ENCODE peak calls at places on chromosome 13, in four cellular contexts. R is neural progenitor cell, V is PC-3, A is fibroblast of lung. B is an unnamed sample. For H3K36me3, the result is how much of the 10 kb centered on the place peaks cover.

GRCh38 chr13:93951153-93951552 is 528.3 kb downstream of the DCT start:
- DNase-seq in R (no peak), A (no peak), V (peak), B (no peak)

GRCh38 chr13:40666905-40667621 is 622 bp upstream of the FOXO1 start:
- DNase-seq in A (no peak), V (peak), R (peak), B (peak)

GRCh38 chr13:43026262-43026661 is 2.9 kb downstream of the DNAJC15 start:
- DNase-seq in V (no peak), R (no peak), A (no peak), B (no peak)

GRCh38 chr13:91133941-91134772 is 213.3 kb upstream of the MIR17HG start:
- DNase-seq in R (peak), V (peak), A (peak), B (peak)

GRCh38 chr13:45718063-45718462 is 15.9 kb downstream of the CBY2 start:
- DNase-seq in A (peak), R (peak), V (peak), B (no peak)

GRCh38 chr13:28473044-28473443 is 21.9 kb downstream of the FLT1 start:
- DNase-seq in A (no peak), V (peak), R (no peak), B (no peak)

GRCh38 chr13:41137951-41138350 is 5.3 kb upstream of the KBTBD6 start:
- DNase-seq in R (no peak), V (peak), A (peak), B (no peak)

GRCh38 chr13:34993470-34993869 is 51.4 kb downstream of the NBEA start:
- DNase-seq in V (peak), R (no peak), A (peak), B (no peak)

GRCh38 chr13:112105244-112105681 is 38.3 kb downstream of the SOX1 start:
- DNase-seq in V (no peak), A (no peak), R (peak), B (no peak)

GRCh38 chr13:59236979-59237378 is 926.7 kb downstream of the DIAPH3 start:
- DNase-seq in A (no peak), V (no peak), R (no peak), B (no peak)

GRCh38 chr13:27797228-27797624 is 4.9 kb downstream of the GSX1 start:
- DNase-seq in V (peak), R (peak), A (peak), B (no peak)

GRCh38 chr13:20049558-20050473 is 91.3 kb downstream of the ZMYM2 start:
- DNase-seq in A (no peak), R (no peak), V (no peak), B (no peak)

GRCh38 chr13:50017819-50018218 is 2.6 kb downstream of the KCNRG start:
- DNase-seq in R (no peak), V (no peak), A (no peak), B (no peak)

GRCh38 chr13:26600345-26600761 is 42.9 kb downstream of the WASF3 start:
- DNase-seq in V (no peak), A (peak), R (no peak), B (no peak)

GRCh38 chr13:36428083-36428482 is 4.2 kb upstream of the CCNA1 start:
- DNase-seq in V (peak), R (no peak), A (peak), B (no peak)

GRCh38 chr13:65378943-65379519 is 1851.1 kb downstream of the PCDH9 start:
- DNase-seq in R (peak), V (peak), A (peak), B (no peak)

GRCh38 chr13:42970824-42971669 is 21.0 kb downstream of the EPSTI1 start:
- DNase-seq in R (peak), A (peak), V (peak), B (peak)

GRCh38 chr13:43728411-43728810 is 58.4 kb downstream of the ENOX1 start:
- DNase-seq in V (no peak), A (no peak), R (no peak), B (no peak)

GRCh38 chr13:52851153-52851962 is 2.9 kb upstream of the PCDH8 start:
- DNase-seq in A (peak), V (no peak), R (peak), B (no peak)

GRCh38 chr13:27923794-27924528 is 4.2 kb downstream of the PDX1 start:
- DNase-seq in A (no peak), V (no peak), R (peak), B (no peak)

GRCh38 chr13:34926513-34926912 is 15.6 kb upstream of the NBEA start:
- DNase-seq in A (peak), V (peak), R (peak), B (no peak)

GRCh38 chr13:29453657-29454056 is 141.8 kb downstream of the SLC7A1 start:
- DNase-seq in V (no peak), A (no peak), R (no peak), B (no peak)

GRCh38 chr13:38686635-38687245 is at the start of gene FREM2:
- DNase-seq in V (peak), R (peak), A (peak), B (no peak)

GRCh38 chr13:49855930-49856329 is 63.4 kb upstream of the KPNA3 start:
- DNase-seq in V (peak), R (no peak), A (no peak), B (no peak)

GRCh38 chr13:75360170-75360569 is 121.8 kb downstream of the TBC1D4 start:
- DNase-seq in A (no peak), R (no peak), V (no peak), B (no peak)

GRCh38 chr13:92044351-92044750 is 645.9 kb downstream of the GPC5 start:
- DNase-seq in V (no peak), A (no peak), R (no peak), B (no peak)

GRCh38 chr13:74641586-74641985 is 507.4 kb upstream of the KLF12 start:
- DNase-seq in A (peak), V (peak), R (no peak), B (no peak)

GRCh38 chr13:111436446-111436845 is 116.0 kb downstream of the TEX29 start:
- DNase-seq in R (no peak), A (no peak), V (no peak), B (no peak)

GRCh38 chr13:27619093-27619705 is 1.1 kb downstream of the LNX2 start:
- DNase-seq in V (peak), A (peak), R (no peak), B (no peak)

GRCh38 chr13:94660695-94661324 is 51.5 kb downstream of the SOX21 start:
- DNase-seq in V (peak), A (peak), R (peak), B (no peak)

GRCh38 chr13:72523049-72523448 is 204.4 kb downstream of the MZT1 start:
- DNase-seq in R (no peak), V (no peak), A (no peak), B (no peak)

GRCh38 chr13:30191491-30192100 is 115.8 kb downstream of the KATNAL1 start:
- DNase-seq in A (peak), V (peak), R (no peak), B (no peak)

GRCh38 chr13:35455022-35455421 is 21.5 kb downstream of the MAB21L1 start:
- DNase-seq in A (no peak), V (no peak), R (no peak), B (no peak)

GRCh38 chr13:46577656-46578589 is 25.0 kb downstream of the LRCH1 start:
- DNase-seq in V (no peak), A (peak), R (no peak), B (no peak)

GRCh38 chr13:47678201-47678963 is 322.7 kb downstream of the SUCLA2 start:
- DNase-seq in V (no peak), A (peak), R (peak), B (no peak)

GRCh38 chr13:31781064-31781463 is 41.7 kb downstream of the RXFP2 start:
- DNase-seq in V (no peak), A (peak), R (no peak), B (no peak)

GRCh38 chr13:20964904-20965303 is 62.4 kb upstream of the XPO4 start:
- DNase-seq in R (no peak), V (no peak), A (peak), B (no peak)

GRCh38 chr13:54593504-54593903 is 1564.9 kb downstream of the OLFM4 start:
- DNase-seq in A (no peak), R (no peak), V (no peak), B (no peak)

GRCh38 chr13:41568143-41568989 is 111.0 kb downstream of the RGCC start:
- DNase-seq in V (no peak), A (no peak), R (no peak), B (no peak)

GRCh38 chr13:79417741-79418140 is 11.7 kb upstream of the RBM26 start:
- DNase-seq in A (no peak), V (no peak), R (no peak), B (no peak)
- H3K36me3 ChIP-seq in A (under half), V (under half), R (under half), B (under half)

GRCh38 chr13:114256547-114256946 is 21.9 kb downstream of the CDC16 start:
- DNase-seq in R (no peak), V (no peak), A (no peak), B (no peak)
- H3K36me3 ChIP-seq in R (under half), V (under half), A (under half), B (half or more)

DNA sequence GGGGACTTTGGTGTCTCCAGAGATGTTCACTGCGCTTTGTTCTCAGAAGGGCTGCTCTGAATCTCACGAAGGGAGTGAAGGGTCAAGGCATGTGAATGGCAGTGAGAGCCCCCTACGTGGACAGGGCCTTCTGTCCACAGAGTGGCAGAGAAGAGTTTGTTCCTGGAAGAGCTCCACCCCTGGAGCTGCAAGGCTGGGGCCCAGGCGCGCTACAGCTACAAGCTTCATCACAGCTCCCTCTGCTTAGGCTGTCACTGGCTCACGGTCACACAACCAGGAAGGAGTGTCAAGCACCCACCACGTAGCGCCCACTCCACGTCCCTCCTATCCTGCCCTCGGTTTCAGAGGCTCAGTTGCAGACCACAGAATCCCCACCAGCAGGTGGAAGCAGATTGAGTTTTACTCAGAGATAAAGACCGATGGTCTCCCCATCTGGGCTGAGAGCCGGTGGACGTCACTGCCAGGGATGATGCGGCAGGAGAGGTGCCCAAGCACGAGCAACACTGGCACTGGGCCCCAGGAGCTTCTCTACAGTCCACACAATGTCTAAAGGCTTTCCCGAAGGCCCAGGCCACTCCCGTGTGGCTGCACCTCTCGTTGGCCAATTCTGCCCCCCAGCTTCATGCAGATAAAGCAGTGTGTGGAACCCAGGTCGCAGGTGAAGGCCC is 23.0 kb upstream of the TFDP1 start:
- DNase-seq in V (no peak), R (no peak), A (no peak), B (peak)
- H3K36me3 ChIP-seq in V (under half), R (under half), A (under half), B (under half)

GRCh38 chr13:25227690-25228089 is 55.6 kb upstream of the AMER2 start:
- DNase-seq in R (no peak), A (no peak), V (no peak), B (no peak)

GRCh38 chr13:25237083-25237482 is 50.2 kb downstream of the MTMR6 start:
- DNase-seq in A (no peak), R (no peak), V (no peak), B (no peak)

GRCh38 chr13:25231537-25231936 is 55.8 kb downstream of the MTMR6 start:
- DNase-seq in A (no peak), R (no peak), V (no peak), B (no peak)

GRCh38 chr13:25233861-25234260 is 53.4 kb downstream of the MTMR6 start:
- DNase-seq in V (no peak), R (no peak), A (no peak), B (no peak)

GRCh38 chr13:25232937-25233515 is 54.3 kb downstream of the MTMR6 start:
- DNase-seq in A (peak), V (peak), R (peak), B (no peak)
- H3K36me3 ChIP-seq in A (under half), V (under half), R (under half), B (under half)

GRCh38 chr13:24293761-24294160 is 15.6 kb upstream of the C1QTNF9 start:
- DNase-seq in V (no peak), A (no peak), R (peak), B (no peak)
- H3K36me3 ChIP-seq in V (under half), A (under half), R (under half), B (half or more)

GRCh38 chr13:98476106-98476505 is 100.8 kb downstream of the STK24 start:
- DNase-seq in R (peak), A (no peak), V (no peak), B (no peak)

GRCh38 chr13:98475521-98475920 is 101.4 kb downstream of the STK24 start:
- DNase-seq in A (no peak), V (no peak), R (peak), B (no peak)

GRCh38 chr13:98474292-98474691 is 102.6 kb downstream of the STK24 start:
- DNase-seq in V (no peak), R (no peak), A (no peak), B (no peak)

GRCh38 chr13:98473792-98474153 is 103.1 kb downstream of the STK24 start:
- DNase-seq in A (no peak), V (no peak), R (no peak), B (no peak)

GRCh38 chr13:98474761-98475160 is 102.1 kb downstream of the STK24 start:
- DNase-seq in A (no peak), V (no peak), R (no peak), B (no peak)
- H3K36me3 ChIP-seq in A (under half), V (under half), R (under half), B (under half)

DNA sequence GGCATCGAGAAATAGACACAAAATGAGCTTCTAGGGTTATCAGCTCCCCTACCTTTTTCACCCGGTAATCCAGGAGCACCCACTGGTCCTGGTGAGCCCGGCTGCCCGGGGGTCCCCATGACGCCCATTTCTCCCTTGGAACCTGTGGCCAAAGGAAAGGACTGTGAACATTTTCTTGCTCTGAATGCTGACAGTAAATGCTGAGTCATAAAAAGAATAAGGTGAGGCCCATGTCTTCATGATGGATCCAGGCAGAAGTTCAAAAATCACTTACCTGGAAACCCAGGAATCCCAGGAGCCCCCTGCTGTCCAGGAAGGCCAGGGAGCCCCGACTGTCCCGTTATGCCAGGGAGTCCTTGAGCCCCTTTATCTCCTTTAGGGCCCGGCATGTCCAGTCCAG is 129.2 kb downstream of the COL4A1 start:
- DNase-seq in V (no peak), A (no peak), R (no peak), B (no peak)
- H3K36me3 ChIP-seq in V (under half), A (under half), R (under half), B (under half)

GRCh38 chr13:51373451-51373850 is 34.0 kb downstream of the SERPINE3 start:
- DNase-seq in R (no peak), A (no peak), V (no peak), B (no peak)

GRCh38 chr13:51370811-51371210 is 31.3 kb downstream of the SERPINE3 start:
- DNase-seq in V (no peak), A (no peak), R (no peak), B (no peak)

GRCh38 chr13:51370116-51370515 is 30.6 kb downstream of the SERPINE3 start:
- DNase-seq in V (no peak), A (no peak), R (no peak), B (no peak)

DNA sequence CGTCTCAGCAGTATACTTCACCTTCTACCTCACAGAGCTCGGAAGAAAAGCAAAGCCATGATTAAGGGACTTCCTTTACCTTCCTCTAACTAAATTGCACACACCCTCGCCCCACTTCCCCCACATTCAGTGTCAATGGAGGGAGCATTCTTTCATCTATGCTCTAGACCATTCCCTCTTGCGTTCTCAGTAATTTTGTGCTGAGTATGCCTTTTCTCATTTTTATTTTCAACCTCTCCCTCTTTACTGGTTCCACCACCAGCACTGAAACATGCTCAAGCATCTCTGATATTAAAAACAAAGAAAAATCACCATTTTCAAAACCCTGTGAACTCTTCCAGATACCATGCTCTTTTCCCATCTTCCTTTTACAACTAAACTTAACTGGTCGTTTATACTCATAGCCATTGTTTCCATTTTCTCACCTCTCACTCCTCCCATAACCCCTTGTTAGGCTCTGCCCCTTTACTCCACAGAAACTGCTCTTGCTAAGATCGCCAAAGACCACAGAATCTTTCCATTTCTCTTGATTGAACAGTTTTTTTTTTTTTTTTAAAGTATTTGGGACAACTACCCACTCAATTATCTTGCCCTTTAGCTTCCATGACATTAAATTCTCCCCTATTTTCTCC is 32.4 kb downstream of the SERPINE3 start:
- DNase-seq in R (no peak), V (no peak), A (no peak), B (no peak)
- H3K36me3 ChIP-seq in R (half or more), V (under half), A (under half), B (half or more)

DNA sequence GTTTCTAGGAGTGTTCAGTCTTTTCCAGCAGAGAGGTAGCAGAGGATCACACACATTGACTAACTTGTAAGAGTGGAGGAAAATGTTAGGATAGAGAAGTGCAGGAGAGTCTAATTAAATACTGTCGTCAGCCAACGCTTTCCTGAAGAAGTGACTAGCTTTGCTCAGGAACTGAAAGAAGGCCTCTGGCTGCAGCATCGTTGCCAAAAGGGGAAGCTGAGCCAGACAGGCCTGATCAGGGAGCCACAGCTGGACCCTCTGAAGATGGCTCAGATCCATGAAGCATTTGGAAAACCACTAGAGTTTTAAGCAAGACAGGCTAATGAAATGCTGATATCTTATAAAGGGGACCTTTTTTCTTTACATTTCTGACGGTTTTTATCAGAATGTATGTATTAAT is 38.4 kb upstream of the LAMP1 start:
- DNase-seq in R (no peak), V (no peak), A (no peak), B (no peak)
- H3K36me3 ChIP-seq in R (under half), V (under half), A (under half), B (under half)

DNA sequence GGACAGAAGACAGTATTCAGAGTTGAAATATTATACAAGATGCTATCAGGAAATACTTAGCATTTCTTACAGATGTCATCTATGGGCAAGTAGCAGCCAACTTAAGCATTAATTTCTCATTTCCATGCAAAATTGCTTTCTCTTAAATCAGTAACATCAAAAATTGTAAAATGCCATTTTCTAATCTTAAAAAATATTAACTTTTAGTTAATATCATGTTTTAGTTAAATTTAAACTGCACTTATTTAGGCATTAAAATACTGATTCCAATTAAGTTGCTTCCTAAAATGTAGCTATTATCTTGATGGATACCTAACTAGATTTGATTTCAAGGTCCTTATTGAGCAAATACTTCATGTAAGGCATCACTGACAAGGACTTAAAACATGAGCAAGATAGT is 27.8 kb downstream of the METTL21C start:
- DNase-seq in V (no peak), A (no peak), R (no peak), B (no peak)
- H3K36me3 ChIP-seq in V (under half), A (under half), R (half or more), B (under half)

B was measured in CD8-positive, alpha-beta memory T cell.